ENCODE peak calls at places on chromosomes 12 and 14, in four cellular contexts. N is astrocyte of the spinal cord, E is Caco-2, T is heart left ventricle. J is an unnamed sample.

GRCh38 chr14:75720828-75721227 is 59.8 kb downstream of the TTLL5 start:
- DNase-seq in N (peak; percentile 67), E (no peak), T (peak; percentile 58), J (peak; percentile 46)

GRCh38 chr14:79028281-79028680 is 858.1 kb downstream of the NRXN3 start:
- DNase-seq in N (no peak), E (no peak), T (no peak), J (no peak)

GRCh38 chr12:3361156-3361555 is 129.8 kb upstream of the PRMT8 start:
- DNase-seq in N (no peak), E (no peak), T (no peak), J (no peak)

GRCh38 chr12:20364501-20364900 is 3.8 kb upstream of the PDE3A start:
- DNase-seq in N (no peak), E (no peak), T (peak; percentile 48), J (no peak)

GRCh38 chr14:66403183-66403582 is 83.0 kb upstream of the CCDC196 start:
- DNase-seq in N (peak; percentile 10), E (peak; percentile 40), T (no peak), J (peak; percentile 34)

GRCh38 chr12:128789356-128789929 is 34.3 kb downstream of the SLC15A4 start:
- DNase-seq in N (no peak), E (no peak), T (no peak), J (no peak)

GRCh38 chr12:122096591-122097149 is 18.1 kb downstream of the MLXIP start:
- DNase-seq in N (no peak), E (no peak), T (peak; percentile 47), J (no peak)

GRCh38 chr12:49912345-49912744 is 8.6 kb upstream of the FAIM2 start:
- DNase-seq in N (no peak), E (no peak), T (peak; percentile 72), J (no peak)

GRCh38 chr12:27319394-27319793 is 13.2 kb upstream of the BMAL2 start:
- DNase-seq in N (peak; percentile 67), E (no peak), T (no peak), J (no peak)

GRCh38 chr14:106318700-106319099 is 792.3 kb downstream of the TMEM121 start:
- DNase-seq in N (no peak), E (no peak), T (no peak), J (no peak)

GRCh38 chr12:59079472-59079871 is 159.2 kb upstream of the LRIG3 start:
- DNase-seq in N (no peak), E (no peak), T (no peak), J (no peak)

GRCh38 chr14:73057939-73058223 is 453 bp upstream of the RBM25 start:
- DNase-seq in N (no peak), E (no peak), T (no peak), J (no peak)

GRCh38 chr12:94167071-94167806 is 18.9 kb downstream of the PLXNC1 start:
- DNase-seq in N (no peak), E (no peak), T (no peak), J (no peak)

GRCh38 chr14:57991353-57991752 is 125.5 kb upstream of the SLC35F4 start:
- DNase-seq in N (no peak), E (no peak), T (no peak), J (no peak)

GRCh38 chr12:50220357-50221061 is 53.3 kb upstream of the CERS5 start:
- DNase-seq in N (peak; percentile 74), E (no peak), T (no peak), J (no peak)

GRCh38 chr14:52906141-52906601 is 44.7 kb downstream of the FERMT2 start:
- DNase-seq in N (peak; percentile 89), E (no peak), T (no peak), J (no peak)

DNA sequence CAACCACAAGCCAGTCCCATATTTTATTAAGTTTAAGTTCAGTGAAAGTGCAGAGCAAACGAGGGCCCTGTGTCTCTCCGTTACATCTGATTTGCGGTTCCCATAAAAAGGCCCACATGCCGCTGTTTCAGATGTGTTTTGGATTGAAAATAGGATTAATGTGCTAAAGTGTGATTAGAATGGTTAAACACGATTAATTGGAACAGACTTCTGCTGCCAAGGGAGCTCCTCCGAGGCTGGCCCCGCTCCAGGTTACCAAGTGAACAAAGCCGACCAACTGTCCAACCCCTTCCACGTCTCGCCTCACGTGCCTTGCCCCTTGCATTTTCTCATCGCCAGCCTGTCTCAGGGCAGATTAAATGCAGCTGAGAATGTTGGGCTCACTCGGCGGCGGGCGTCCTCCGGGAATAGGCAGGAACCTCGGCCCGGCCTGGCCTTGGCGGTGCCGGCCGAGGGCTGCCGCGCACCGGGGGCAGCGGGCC is 166.5 kb upstream of the GSC start:
- DNase-seq in N (peak; percentile 17), E (no peak), T (peak; percentile 76), J (no peak)
- H3K4me3 ChIP-seq in N (no peak overlapping the region), E (no peak overlapping the region), T (no peak overlapping the region), J (no peak overlapping the region)

GRCh38 chr12:132188451-132189298 is 44.4 kb downstream of the NOC4L start:
- DNase-seq in N (no peak), E (no peak), T (no peak), J (no peak)
- TF ChIP-seq CTCF in N (no peak), E (no peak), T (no peak), J (no peak)

GRCh38 chr12:132258543-132258942 is 70.8 kb downstream of the GALNT9 start:
- DNase-seq in N (no peak), E (no peak), T (no peak), J (no peak)

GRCh38 chr12:132261328-132262138 is 67.9 kb downstream of the GALNT9 start:
- DNase-seq in N (no peak), E (no peak), T (no peak), J (no peak)

GRCh38 chr12:132259364-132259871 is 70.0 kb downstream of the GALNT9 start:
- DNase-seq in N (peak; percentile 48), E (no peak), T (no peak), J (no peak)

GRCh38 chr12:132260721-132261120 is 68.7 kb downstream of the GALNT9 start:
- DNase-seq in N (no peak), E (no peak), T (no peak), J (no peak)

GRCh38 chr12:132259872-132260695 is 69.3 kb downstream of the GALNT9 start:
- DNase-seq in N (no peak), E (no peak), T (no peak), J (no peak)
- H3K4me3 ChIP-seq in N (no peak overlapping the region), E (no peak overlapping the region), T (no peak overlapping the region), J (no peak overlapping the region)

GRCh38 chr12:56724989-56725722 is at the start of gene NACA:
- DNase-seq in N (peak; percentile 98), E (peak; percentile 98), T (peak; percentile 99), J (peak; percentile 97)
- TF ChIP-seq CTCF in N (no peak), E (no peak), T (no peak), J (no peak)